ENCODE peak calls at places on chromosomes 4 and X, in eight cellular contexts. One of them, this sample, is unnamed.
A peak's percentile ranks its signal among the peaks of the same experiment; 100 is the strongest.

GRCh38 chr4:156344397-156344796 is 390.7 kb upstream of the CTSO start:
- DNase-seq in WTC11: no peak
- DNase-seq in activated CD4-positive, alpha-beta T cell treated with anti-CD3 and anti-CD28 coated beads, Interleukin-2, amount 10 ng/mL, durations not matched to agents 7 days and 5 days: no peak
- DNase-seq in fibroblast of the conjunctiva: no peak
- DNase-seq in COR-L47: no peak
- DNase-seq in activated naive CD8-positive, alpha-beta T cell treated with anti-CD3 and anti-CD28 coated beads for 36 hours: no peak
- DNase-seq in left colon: no peak
- DNase-seq in AG20443: no peak
- DNase-seq in this sample: no peak

GRCh38 chr4:185847352-185848078 is 35.5 kb upstream of the SORBS2 start:
- DNase-seq in activated naive CD8-positive, alpha-beta T cell treated with anti-CD3 and anti-CD28 coated beads for 36 hours: no peak
- DNase-seq in left colon: no peak
- DNase-seq in activated CD4-positive, alpha-beta T cell treated with anti-CD3 and anti-CD28 coated beads, Interleukin-2, amount 10 ng/mL, durations not matched to agents 7 days and 5 days: no peak
- DNase-seq in fibroblast of the conjunctiva: peak; percentile 57
- DNase-seq in AG20443: peak; percentile 76
- DNase-seq in WTC11: no peak
- DNase-seq in COR-L47: no peak
- DNase-seq in this sample: no peak

GRCh38 chr4:117986331-117986730 is 48.0 kb upstream of the NDST3 start:
- DNase-seq in fibroblast of the conjunctiva: no peak
- DNase-seq in COR-L47: no peak
- DNase-seq in left colon: no peak
- DNase-seq in activated naive CD8-positive, alpha-beta T cell treated with anti-CD3 and anti-CD28 coated beads for 36 hours: no peak
- DNase-seq in AG20443: no peak
- DNase-seq in activated CD4-positive, alpha-beta T cell treated with anti-CD3 and anti-CD28 coated beads, Interleukin-2, amount 10 ng/mL, durations not matched to agents 7 days and 5 days: no peak
- DNase-seq in WTC11: no peak
- DNase-seq in this sample: no peak

GRCh38 chr4:7638984-7639789 is 204.5 kb upstream of the PSAPL1 start:
- DNase-seq in WTC11: no peak
- DNase-seq in left colon: no peak
- DNase-seq in fibroblast of the conjunctiva: no peak
- DNase-seq in activated naive CD8-positive, alpha-beta T cell treated with anti-CD3 and anti-CD28 coated beads for 36 hours: no peak
- DNase-seq in COR-L47: no peak
- DNase-seq in activated CD4-positive, alpha-beta T cell treated with anti-CD3 and anti-CD28 coated beads, Interleukin-2, amount 10 ng/mL, durations not matched to agents 7 days and 5 days: no peak
- DNase-seq in AG20443: no peak
- DNase-seq in this sample: no peak

GRCh38 chr4:23333946-23334878 is 555.6 kb downstream of the PPARGC1A start:
- DNase-seq in AG20443: peak; percentile 13
- DNase-seq in left colon: no peak
- DNase-seq in COR-L47: no peak
- DNase-seq in activated CD4-positive, alpha-beta T cell treated with anti-CD3 and anti-CD28 coated beads, Interleukin-2, amount 10 ng/mL, durations not matched to agents 7 days and 5 days: peak; percentile 56
- DNase-seq in WTC11: peak; percentile 14
- DNase-seq in activated naive CD8-positive, alpha-beta T cell treated with anti-CD3 and anti-CD28 coated beads for 36 hours: peak; percentile 18
- DNase-seq in fibroblast of the conjunctiva: peak; percentile 67
- DNase-seq in this sample: no peak

GRCh38 chrX:31547416-31547815 is 475.6 kb upstream of the FTHL17 start:
- DNase-seq in fibroblast of the conjunctiva: peak; percentile 35
- DNase-seq in left colon: no peak
- DNase-seq in COR-L47: no peak
- DNase-seq in activated naive CD8-positive, alpha-beta T cell treated with anti-CD3 and anti-CD28 coated beads for 36 hours: no peak
- DNase-seq in AG20443: no peak
- DNase-seq in WTC11: no peak
- DNase-seq in activated CD4-positive, alpha-beta T cell treated with anti-CD3 and anti-CD28 coated beads, Interleukin-2, amount 10 ng/mL, durations not matched to agents 7 days and 5 days: no peak
- DNase-seq in this sample: no peak

GRCh38 chr4:159417006-159417405 is 314.1 kb downstream of the RAPGEF2 start:
- DNase-seq in activated naive CD8-positive, alpha-beta T cell treated with anti-CD3 and anti-CD28 coated beads for 36 hours: no peak
- DNase-seq in activated CD4-positive, alpha-beta T cell treated with anti-CD3 and anti-CD28 coated beads, Interleukin-2, amount 10 ng/mL, durations not matched to agents 7 days and 5 days: no peak
- DNase-seq in fibroblast of the conjunctiva: no peak
- DNase-seq in COR-L47: no peak
- DNase-seq in left colon: no peak
- DNase-seq in WTC11: no peak
- DNase-seq in AG20443: no peak
- DNase-seq in this sample: no peak

GRCh38 chr4:143399113-143399949 is 62.7 kb downstream of the GAB1 start:
- DNase-seq in WTC11: no peak
- DNase-seq in fibroblast of the conjunctiva: no peak
- DNase-seq in COR-L47: peak; percentile 43
- DNase-seq in activated CD4-positive, alpha-beta T cell treated with anti-CD3 and anti-CD28 coated beads, Interleukin-2, amount 10 ng/mL, durations not matched to agents 7 days and 5 days: peak; percentile 13
- DNase-seq in AG20443: peak; percentile 27
- DNase-seq in left colon: no peak
- DNase-seq in activated naive CD8-positive, alpha-beta T cell treated with anti-CD3 and anti-CD28 coated beads for 36 hours: no peak
- DNase-seq in this sample: no peak

GRCh38 chrX:150566734-150567182 is 1.7 kb upstream of the MTM1 start:
- DNase-seq in activated naive CD8-positive, alpha-beta T cell treated with anti-CD3 and anti-CD28 coated beads for 36 hours: no peak
- DNase-seq in WTC11: peak; percentile 72
- DNase-seq in fibroblast of the conjunctiva: no peak
- DNase-seq in left colon: no peak
- DNase-seq in AG20443: no peak
- DNase-seq in COR-L47: no peak
- DNase-seq in activated CD4-positive, alpha-beta T cell treated with anti-CD3 and anti-CD28 coated beads, Interleukin-2, amount 10 ng/mL, durations not matched to agents 7 days and 5 days: no peak
- DNase-seq in this sample: no peak